ENCODE peak calls at places on chromosomes 11 and 22, in four cellular contexts. One of them, this sample, is unnamed. For H3K27me3, H3K4me1 and H3K36me3, the result is how much of the 10 kb centered on the place peaks cover.

GRCh38 chr22:24420072-24420976 is 7.1 kb upstream of the ADORA2A start:
- DNase-seq in ascending aorta: no peak
- DNase-seq in neuronal stem cell: peak
- DNase-seq in lower lobe of right lung: no peak
- DNase-seq in this sample: no peak

GRCh38 chr22:33579448-33580093 is 340.7 kb downstream of the LARGE1 start:
- DNase-seq in ascending aorta: no peak
- DNase-seq in neuronal stem cell: peak
- DNase-seq in lower lobe of right lung: no peak
- DNase-seq in this sample: peak

GRCh38 chr11:128458316-128458715 is 129.0 kb downstream of the ETS1 start:
- DNase-seq in ascending aorta: no peak
- DNase-seq in neuronal stem cell: no peak
- DNase-seq in lower lobe of right lung: no peak
- DNase-seq in this sample: peak

GRCh38 chr11:125517116-125517804 is 21.2 kb upstream of the FEZ1 start:
- DNase-seq in ascending aorta: no peak
- DNase-seq in neuronal stem cell: peak
- DNase-seq in lower lobe of right lung: no peak
- DNase-seq in this sample: no peak

GRCh38 chr11:44813401-44813800 is 86.6 kb downstream of the TSPAN18 start:
- DNase-seq in ascending aorta: no peak
- DNase-seq in neuronal stem cell: no peak
- DNase-seq in lower lobe of right lung: no peak
- DNase-seq in this sample: no peak

GRCh38 chr22:19849800-19850481 is 4.7 kb downstream of the GNB1L start:
- DNase-seq in ascending aorta: no peak
- DNase-seq in neuronal stem cell: no peak
- DNase-seq in lower lobe of right lung: peak
- DNase-seq in this sample: no peak

GRCh38 chr22:35126993-35127392 is 61.0 kb downstream of the ISX start:
- DNase-seq in ascending aorta: no peak
- DNase-seq in neuronal stem cell: no peak
- DNase-seq in lower lobe of right lung: no peak
- DNase-seq in this sample: no peak

GRCh38 chr22:41290262-41291221 is 4.6 kb upstream of the RANGAP1 start:
- DNase-seq in ascending aorta: no peak
- DNase-seq in neuronal stem cell: peak
- DNase-seq in lower lobe of right lung: no peak
- DNase-seq in this sample: peak

GRCh38 chr11:66016793-66017177 is 5.0 kb downstream of the CST6 start:
- DNase-seq in ascending aorta: no peak
- DNase-seq in neuronal stem cell: no peak
- DNase-seq in lower lobe of right lung: no peak
- DNase-seq in this sample: no peak

GRCh38 chr11:128421577-128421976 is 165.8 kb downstream of the ETS1 start:
- DNase-seq in ascending aorta: no peak
- DNase-seq in neuronal stem cell: no peak
- DNase-seq in lower lobe of right lung: no peak
- DNase-seq in this sample: peak

GRCh38 chr11:60910711-60911366 is 3.1 kb upstream of the TMEM109 start:
- DNase-seq in ascending aorta: no peak
- DNase-seq in neuronal stem cell: no peak
- DNase-seq in lower lobe of right lung: no peak
- DNase-seq in this sample: no peak

GRCh38 chr22:46931414-46931813 is 169.0 kb downstream of the TBC1D22A start:
- DNase-seq in ascending aorta: no peak
- DNase-seq in neuronal stem cell: no peak
- DNase-seq in lower lobe of right lung: no peak
- DNase-seq in this sample: peak

GRCh38 chr11:9574806-9575530 is 1.5 kb downstream of the WEE1 start:
- DNase-seq in ascending aorta: no peak
- DNase-seq in neuronal stem cell: no peak
- DNase-seq in lower lobe of right lung: no peak
- DNase-seq in this sample: peak

GRCh38 chr11:45319077-45319476 is 32.9 kb upstream of the SYT13 start:
- DNase-seq in ascending aorta: no peak
- DNase-seq in neuronal stem cell: no peak
- DNase-seq in lower lobe of right lung: no peak
- DNase-seq in this sample: peak

GRCh38 chr11:79097279-79097875 is 343.5 kb downstream of the TENM4 start:
- DNase-seq in ascending aorta: no peak
- DNase-seq in neuronal stem cell: no peak
- DNase-seq in lower lobe of right lung: no peak
- DNase-seq in this sample: no peak

GRCh38 chr11:2305140-2305861 is 3.5 kb downstream of the TSPAN32 start:
- DNase-seq in ascending aorta: no peak
- DNase-seq in neuronal stem cell: peak
- DNase-seq in lower lobe of right lung: peak
- DNase-seq in this sample: peak

GRCh38 chr11:69518081-69518950 is 36.9 kb downstream of the LINC01488 start:
- DNase-seq in ascending aorta: no peak
- DNase-seq in neuronal stem cell: no peak
- DNase-seq in lower lobe of right lung: no peak
- DNase-seq in this sample: no peak

GRCh38 chr11:91435694-91436375 is 788.8 kb upstream of the FAT3 start:
- DNase-seq in ascending aorta: no peak
- DNase-seq in neuronal stem cell: no peak
- DNase-seq in lower lobe of right lung: no peak
- DNase-seq in this sample: no peak

GRCh38 chr11:57072640-57073039 is 83.9 kb downstream of the OR5AK2 start:
- DNase-seq in ascending aorta: no peak
- DNase-seq in neuronal stem cell: no peak
- DNase-seq in lower lobe of right lung: no peak
- DNase-seq in this sample: peak

GRCh38 chr22:23373601-23374000 is 193.3 kb downstream of the BCR start:
- DNase-seq in ascending aorta: no peak
- DNase-seq in neuronal stem cell: no peak
- DNase-seq in lower lobe of right lung: no peak
- DNase-seq in this sample: no peak

GRCh38 chr11:128379587-128380279 is 207.6 kb downstream of the ETS1 start:
- DNase-seq in ascending aorta: no peak
- DNase-seq in neuronal stem cell: no peak
- DNase-seq in lower lobe of right lung: no peak
- DNase-seq in this sample: no peak

GRCh38 chr11:64752106-64752970 is 7.4 kb downstream of the PYGM start:
- DNase-seq in ascending aorta: no peak
- DNase-seq in neuronal stem cell: no peak
- DNase-seq in lower lobe of right lung: no peak
- DNase-seq in this sample: no peak

GRCh38 chr22:21927174-21927823 is 25.3 kb downstream of the PPM1F start:
- DNase-seq in ascending aorta: no peak
- DNase-seq in neuronal stem cell: no peak
- DNase-seq in lower lobe of right lung: no peak
- DNase-seq in this sample: no peak

GRCh38 chr11:124758355-124759267 is 3.5 kb downstream of the ESAM start:
- DNase-seq in ascending aorta: no peak
- DNase-seq in neuronal stem cell: no peak
- DNase-seq in lower lobe of right lung: peak
- DNase-seq in this sample: peak

GRCh38 chr11:77440678-77441077 is 33.2 kb downstream of the PAK1 start:
- DNase-seq in ascending aorta: no peak
- DNase-seq in neuronal stem cell: no peak
- DNase-seq in lower lobe of right lung: no peak
- DNase-seq in this sample: no peak

GRCh38 chr11:105092255-105093239 is 47.0 kb downstream of the CARD18 start:
- DNase-seq in ascending aorta: no peak
- DNase-seq in neuronal stem cell: no peak
- DNase-seq in lower lobe of right lung: no peak
- DNase-seq in this sample: no peak

GRCh38 chr22:34761111-34761510 is 304.8 kb upstream of the ISX start:
- DNase-seq in ascending aorta: no peak
- DNase-seq in neuronal stem cell: no peak
- DNase-seq in lower lobe of right lung: no peak
- DNase-seq in this sample: no peak

GRCh38 chr11:45390407-45390806 is 104.3 kb upstream of the SYT13 start:
- DNase-seq in ascending aorta: no peak
- DNase-seq in neuronal stem cell: no peak
- DNase-seq in lower lobe of right lung: no peak
- DNase-seq in this sample: no peak

GRCh38 chr11:131978351-131978750 is 607.9 kb downstream of the NTM start:
- DNase-seq in ascending aorta: no peak
- DNase-seq in neuronal stem cell: no peak
- DNase-seq in lower lobe of right lung: no peak
- DNase-seq in this sample: no peak

GRCh38 chr11:103798456-103798855 is 238.0 kb upstream of the DDI1 start:
- DNase-seq in ascending aorta: no peak
- DNase-seq in neuronal stem cell: no peak
- DNase-seq in lower lobe of right lung: no peak
- DNase-seq in this sample: no peak

GRCh38 chr22:40041738-40042137 is 47.0 kb downstream of the FAM83F start:
- DNase-seq in ascending aorta: no peak
- DNase-seq in neuronal stem cell: no peak
- DNase-seq in lower lobe of right lung: no peak
- DNase-seq in this sample: no peak

GRCh38 chr22:40036591-40037225 is 42.0 kb downstream of the FAM83F start:
- DNase-seq in ascending aorta: no peak
- DNase-seq in neuronal stem cell: peak
- DNase-seq in lower lobe of right lung: peak
- DNase-seq in this sample: peak

GRCh38 chr22:40040927-40041326 is 46.2 kb downstream of the FAM83F start:
- DNase-seq in ascending aorta: no peak
- DNase-seq in neuronal stem cell: no peak
- DNase-seq in lower lobe of right lung: no peak
- DNase-seq in this sample: no peak

GRCh38 chr22:40037320-40037719 is 42.6 kb downstream of the FAM83F start:
- DNase-seq in ascending aorta: no peak
- DNase-seq in neuronal stem cell: no peak
- DNase-seq in lower lobe of right lung: no peak
- DNase-seq in this sample: no peak

GRCh38 chr22:40039482-40039881 is 44.7 kb downstream of the FAM83F start:
- DNase-seq in ascending aorta: no peak
- DNase-seq in neuronal stem cell: no peak
- DNase-seq in lower lobe of right lung: no peak
- DNase-seq in this sample: no peak
- H3K27me3 ChIP-seq in ascending aorta: under half
- H3K27me3 ChIP-seq in neuronal stem cell: under half
- H3K27me3 ChIP-seq in lower lobe of right lung: under half
- H3K27me3 ChIP-seq in this sample: under half

GRCh38 chr11:129640671-129641070 is 175.0 kb upstream of the TMEM45B start:
- DNase-seq in ascending aorta: no peak
- DNase-seq in neuronal stem cell: no peak
- DNase-seq in lower lobe of right lung: no peak
- DNase-seq in this sample: no peak

GRCh38 chr11:129639300-129639699 is 176.3 kb upstream of the TMEM45B start:
- DNase-seq in ascending aorta: no peak
- DNase-seq in neuronal stem cell: no peak
- DNase-seq in lower lobe of right lung: no peak
- DNase-seq in this sample: peak

GRCh38 chr11:129637983-129638776 is 177.5 kb upstream of the TMEM45B start:
- DNase-seq in ascending aorta: no peak
- DNase-seq in neuronal stem cell: no peak
- DNase-seq in lower lobe of right lung: no peak
- DNase-seq in this sample: no peak

GRCh38 chr11:129636926-129637325 is 178.7 kb upstream of the TMEM45B start:
- DNase-seq in ascending aorta: no peak
- DNase-seq in neuronal stem cell: no peak
- DNase-seq in lower lobe of right lung: no peak
- DNase-seq in this sample: no peak

GRCh38 chr11:129637473-129637872 is 178.2 kb upstream of the TMEM45B start:
- DNase-seq in ascending aorta: no peak
- DNase-seq in neuronal stem cell: no peak
- DNase-seq in lower lobe of right lung: no peak
- DNase-seq in this sample: no peak
- H3K4me1 ChIP-seq in ascending aorta: under half
- H3K4me1 ChIP-seq in neuronal stem cell: under half
- H3K4me1 ChIP-seq in lower lobe of right lung: under half
- H3K4me1 ChIP-seq in this sample: under half

DNA sequence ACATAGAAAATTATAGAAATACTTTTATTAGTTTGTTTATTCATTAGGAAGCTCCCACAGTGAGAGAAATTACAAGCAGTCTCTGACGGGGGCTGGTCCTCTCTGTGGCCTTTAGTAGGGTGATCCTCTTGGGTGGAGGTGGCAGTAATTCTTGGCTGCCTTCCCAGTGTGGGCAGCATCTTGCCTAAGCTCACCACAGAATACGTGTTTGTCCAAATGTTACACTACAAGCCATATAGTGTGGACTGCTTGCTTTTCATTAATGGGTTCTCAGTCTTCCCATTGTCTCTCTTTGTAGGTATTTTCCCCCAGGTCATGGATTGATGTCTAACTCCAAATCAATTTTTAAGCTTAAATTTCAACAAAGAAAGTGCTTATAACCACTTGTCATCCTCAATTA is 43.3 kb downstream of the ENDOD1 start:
- DNase-seq in ascending aorta: no peak
- DNase-seq in neuronal stem cell: no peak
- DNase-seq in lower lobe of right lung: no peak
- DNase-seq in this sample: no peak
- H3K36me3 ChIP-seq in ascending aorta: under half
- H3K36me3 ChIP-seq in neuronal stem cell: under half
- H3K36me3 ChIP-seq in lower lobe of right lung: under half
- H3K36me3 ChIP-seq in this sample: under half

GRCh38 chr11:119920666-119921065 is 191.7 kb upstream of the NECTIN1 start:
- DNase-seq in ascending aorta: no peak
- DNase-seq in neuronal stem cell: no peak
- DNase-seq in lower lobe of right lung: no peak
- DNase-seq in this sample: no peak
- H3K27me3 ChIP-seq in ascending aorta: under half
- H3K27me3 ChIP-seq in neuronal stem cell: under half
- H3K27me3 ChIP-seq in lower lobe of right lung: under half
- H3K27me3 ChIP-seq in this sample: under half

GRCh38 chr22:27317156-27317555 is 484.4 kb downstream of the MN1 start:
- DNase-seq in ascending aorta: no peak
- DNase-seq in neuronal stem cell: no peak
- DNase-seq in lower lobe of right lung: no peak
- DNase-seq in this sample: no peak

GRCh38 chr22:27318516-27318915 is 483.0 kb downstream of the MN1 start:
- DNase-seq in ascending aorta: no peak
- DNase-seq in neuronal stem cell: no peak
- DNase-seq in lower lobe of right lung: no peak
- DNase-seq in this sample: no peak

GRCh38 chr22:27314276-27314807 is 487.2 kb downstream of the MN1 start:
- DNase-seq in ascending aorta: no peak
- DNase-seq in neuronal stem cell: no peak
- DNase-seq in lower lobe of right lung: no peak
- DNase-seq in this sample: no peak

GRCh38 chr22:27315833-27316232 is 485.7 kb downstream of the MN1 start:
- DNase-seq in ascending aorta: no peak
- DNase-seq in neuronal stem cell: no peak
- DNase-seq in lower lobe of right lung: no peak
- DNase-seq in this sample: no peak

DNA sequence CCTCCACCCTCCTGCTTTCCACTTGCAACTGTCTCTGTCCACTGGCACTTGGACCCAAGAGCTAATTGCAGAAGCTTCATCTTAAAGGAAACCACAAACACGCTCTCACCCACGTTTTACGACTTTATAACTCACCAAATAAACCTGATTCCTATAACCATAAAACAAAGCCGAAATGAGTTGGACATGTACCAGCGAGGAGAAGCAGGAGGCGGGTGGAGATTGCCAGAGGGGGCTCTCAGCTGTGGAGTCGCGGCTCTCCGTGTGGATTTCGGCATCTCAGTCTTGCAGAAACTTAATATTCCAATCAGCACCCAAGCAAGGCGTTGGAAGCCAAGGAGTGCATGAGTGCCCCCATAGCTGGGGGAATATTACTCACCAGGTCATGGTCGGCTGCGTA is 483.6 kb downstream of the MN1 start:
- DNase-seq in ascending aorta: no peak
- DNase-seq in neuronal stem cell: no peak
- DNase-seq in lower lobe of right lung: no peak
- DNase-seq in this sample: no peak
- H3K4me1 ChIP-seq in ascending aorta: under half
- H3K4me1 ChIP-seq in neuronal stem cell: under half
- H3K4me1 ChIP-seq in lower lobe of right lung: under half
- H3K4me1 ChIP-seq in this sample: under half

This sample was measured in SJSA1.